ENCODE peak calls at places on chromosomes 6 and 20, in four cellular contexts. E is astrocyte, J is hepatocyte, O is OCI-LY7. L is an unnamed sample.

GRCh38 chr20:62723351-62723750 is 14.7 kb downstream of the NTSR1 start:
- DNase-seq in E (peak; percentile 61), J (no peak), O (no peak), L (no peak)

GRCh38 chr6:156174026-156174880 is 602.9 kb upstream of the ARID1B start:
- DNase-seq in J (no peak), E (no peak), O (no peak), L (peak; percentile 40)

GRCh38 chr6:87436435-87436834 is 28.7 kb downstream of the CFAP206 start:
- DNase-seq in J (peak; percentile 84), O (peak; percentile 72), E (peak; percentile 53), L (peak; percentile 25)

GRCh38 chr6:148193063-148193680 is 149.5 kb upstream of the SASH1 start:
- DNase-seq in J (no peak), O (no peak), E (peak; percentile 78), L (peak; percentile 93)

GRCh38 chr6:34673079-34673478 is 23.5 kb downstream of the ILRUN start:
- DNase-seq in J (no peak), O (peak; percentile 56), E (no peak), L (no peak)

GRCh38 chr20:20752712-20753111 is 40.3 kb upstream of the RALGAPA2 start:
- DNase-seq in E (no peak), J (no peak), O (no peak), L (no peak)

GRCh38 chr6:143253630-143254029 is 192.9 kb downstream of the AIG1 start:
- DNase-seq in J (no peak), E (no peak), O (no peak), L (no peak)

GRCh38 chr20:1877604-1878195 is 17.5 kb upstream of the SIRPA start:
- DNase-seq in E (no peak), J (no peak), O (no peak), L (no peak)

GRCh38 chr6:99032396-99032795 is 84.7 kb upstream of the FBXL4 start:
- DNase-seq in E (no peak), J (no peak), O (no peak), L (no peak)

GRCh38 chr6:116691154-116691553 is 10.1 kb downstream of the KPNA5 start:
- DNase-seq in J (no peak), E (no peak), O (no peak), L (no peak)

GRCh38 chr20:14406495-14406894 is 69.1 kb upstream of the FLRT3 start:
- DNase-seq in J (no peak), O (no peak), E (peak; percentile 44), L (peak; percentile 91)

GRCh38 chr6:14559754-14560527 is 442.4 kb downstream of the CD83 start:
- DNase-seq in J (peak; percentile 50), O (no peak), E (no peak), L (peak; percentile 17)

GRCh38 chr6:39381535-39382140 is 59.1 kb upstream of the KCNK16 start:
- DNase-seq in O (no peak), E (no peak), J (no peak), L (no peak)

GRCh38 chr6:151958332-151958731 is 150.8 kb downstream of the ESR1 start:
- DNase-seq in E (peak; percentile 48), O (no peak), J (no peak), L (peak; percentile 76)

GRCh38 chr6:43184268-43184985 is 2.4 kb downstream of the CUL9 start:
- DNase-seq in J (no peak), E (no peak), O (no peak), L (no peak)

GRCh38 chr20:61535536-61535935 is 283.5 kb downstream of the CDH4 start:
- DNase-seq in O (no peak), J (no peak), E (no peak), L (no peak)

GRCh38 chr20:51837876-51838420 is 35.6 kb upstream of the SALL4 start:
- DNase-seq in O (no peak), E (no peak), J (no peak), L (no peak)

GRCh38 chr20:19706463-19706862 is 51.6 kb upstream of the RIN2 start:
- DNase-seq in E (no peak), J (no peak), O (peak; percentile 46), L (no peak)

GRCh38 chr6:1027109-1027794 is 284.6 kb upstream of the FOXQ1 start:
- DNase-seq in J (peak; percentile 23), O (no peak), E (no peak), L (peak; percentile 39)

GRCh38 chr20:24648481-24648880 is 179.1 kb downstream of the SYNDIG1 start:
- DNase-seq in J (no peak), E (no peak), O (no peak), L (no peak)

GRCh38 chr6:139801571-139802321 is 427.3 kb upstream of the CITED2 start:
- DNase-seq in J (peak; percentile 45), O (no peak), E (peak; percentile 14), L (peak; percentile 14)

GRCh38 chr6:122829456-122829855 is 40.4 kb downstream of the SMPDL3A start:
- DNase-seq in O (no peak), J (no peak), E (no peak), L (no peak)

GRCh38 chr6:90484903-90485302 is 102.0 kb downstream of the MAP3K7 start:
- DNase-seq in J (no peak), E (no peak), O (no peak), L (no peak)

GRCh38 chr6:129472239-129472638 is 237.7 kb downstream of the ARHGAP18 start:
- DNase-seq in E (no peak), O (no peak), J (no peak), L (no peak)

GRCh38 chr6:20377623-20378265 is 23.9 kb upstream of the E2F3 start:
- DNase-seq in J (no peak), E (peak; percentile 86), O (peak; percentile 17), L (peak; percentile 36)

GRCh38 chr6:56104591-56104990 is 142.8 kb downstream of the COL21A1 start:
- DNase-seq in O (no peak), E (no peak), J (no peak), L (no peak)

GRCh38 chr20:16573011-16573965 is at the start of gene KIF16B:
- DNase-seq in J (peak; percentile 96), E (peak; percentile 75), O (peak; percentile 88), L (peak; percentile 73)

GRCh38 chr20:63056236-63057132 is 49.7 kb upstream of the BHLHE23 start:
- DNase-seq in J (peak; percentile 43), O (peak; percentile 20), E (no peak), L (no peak)

GRCh38 chr20:50270569-50270968 is 79.9 kb downstream of the CEBPB start:
- DNase-seq in J (no peak), E (no peak), O (no peak), L (no peak)

GRCh38 chr20:50269111-50270033 is 78.7 kb downstream of the CEBPB start:
- DNase-seq in O (no peak), J (no peak), E (no peak), L (no peak)

GRCh38 chr20:50271201-50271600 is 80.6 kb downstream of the CEBPB start:
- DNase-seq in O (no peak), E (no peak), J (no peak), L (no peak)

GRCh38 chr20:50271674-50272412 is 81.2 kb downstream of the CEBPB start:
- DNase-seq in O (no peak), J (no peak), E (no peak), L (no peak)

GRCh38 chr20:50270034-50270395 is 79.4 kb downstream of the CEBPB start:
- DNase-seq in O (no peak), E (no peak), J (no peak), L (no peak)
- H3K4me1 ChIP-seq in O (no peaks in the 10 kb centered on the region), E (no peaks in the 10 kb centered on the region), J (peaks cover 6% of the 10 kb centered on the region), L (peaks cover 7% of the 10 kb centered on the region)

DNA sequence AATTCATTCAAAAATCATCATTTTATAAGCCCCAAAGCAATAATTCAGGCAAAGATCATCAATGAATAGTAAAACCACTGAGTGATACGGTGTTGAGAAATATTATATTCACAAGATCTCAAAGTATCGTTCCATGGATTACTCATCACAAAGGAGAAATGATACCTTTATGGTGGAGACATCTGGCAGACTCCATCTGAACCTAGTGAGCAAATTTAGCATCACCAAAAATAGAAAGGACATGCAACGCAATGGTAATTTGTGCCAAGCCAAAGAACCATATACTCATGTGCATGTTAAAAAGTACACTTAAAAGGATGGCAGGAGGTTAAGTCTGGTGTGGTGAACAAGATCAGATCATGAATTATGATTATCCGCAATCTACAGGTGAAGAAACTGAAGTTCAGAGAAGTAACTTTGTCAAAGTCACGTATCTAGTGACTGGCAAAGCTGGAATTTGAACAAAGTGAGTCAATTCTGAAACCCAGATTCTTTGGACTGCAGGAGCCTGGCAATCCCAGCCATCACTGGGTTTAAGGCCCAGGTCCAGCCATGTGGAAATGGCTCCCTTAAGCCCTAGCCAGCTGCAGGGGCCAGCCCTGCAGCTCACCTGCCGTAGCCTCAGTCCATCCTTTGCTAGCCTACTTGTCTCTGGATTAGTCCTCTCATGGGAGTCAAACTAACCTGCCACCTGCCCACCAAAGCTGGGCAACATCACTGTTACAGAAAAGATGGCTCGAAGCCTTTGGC is 68.3 kb downstream of the PDE10A start:
- DNase-seq in E (no peak), J (no peak), O (no peak), L (no peak)
- H3K4me1 ChIP-seq in E (no peaks in the 10 kb centered on the region), J (no peaks in the 10 kb centered on the region), O (no peaks in the 10 kb centered on the region), L (no peaks in the 10 kb centered on the region)

DNA sequence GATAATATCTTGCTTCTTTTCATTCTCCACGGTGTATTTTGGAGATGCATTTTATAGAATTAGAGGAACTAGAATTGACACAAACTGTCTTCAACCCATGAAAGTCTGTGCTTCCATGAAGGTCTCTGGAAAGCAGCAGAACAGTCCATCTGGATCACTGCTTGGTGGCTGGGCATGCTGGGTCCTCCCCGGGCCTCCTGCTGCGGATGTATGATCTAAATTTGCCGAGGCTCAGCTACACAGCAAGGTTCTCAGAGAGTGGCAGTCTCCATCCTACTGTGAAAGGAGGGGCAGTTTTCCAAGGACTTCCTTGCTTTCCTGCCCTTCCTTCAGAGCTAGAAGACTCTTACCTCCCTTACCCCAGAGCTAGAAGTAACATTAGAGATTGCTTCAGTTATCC is 15.1 kb downstream of the PKIG start:
- DNase-seq in O (no peak), J (no peak), E (no peak), L (no peak)
- H3K4me1 ChIP-seq in O (peaks cover 73% of the 10 kb centered on the region), J (peaks cover 16% of the 10 kb centered on the region), E (peaks cover 21% of the 10 kb centered on the region), L (peaks cover 5% of the 10 kb centered on the region)

DNA sequence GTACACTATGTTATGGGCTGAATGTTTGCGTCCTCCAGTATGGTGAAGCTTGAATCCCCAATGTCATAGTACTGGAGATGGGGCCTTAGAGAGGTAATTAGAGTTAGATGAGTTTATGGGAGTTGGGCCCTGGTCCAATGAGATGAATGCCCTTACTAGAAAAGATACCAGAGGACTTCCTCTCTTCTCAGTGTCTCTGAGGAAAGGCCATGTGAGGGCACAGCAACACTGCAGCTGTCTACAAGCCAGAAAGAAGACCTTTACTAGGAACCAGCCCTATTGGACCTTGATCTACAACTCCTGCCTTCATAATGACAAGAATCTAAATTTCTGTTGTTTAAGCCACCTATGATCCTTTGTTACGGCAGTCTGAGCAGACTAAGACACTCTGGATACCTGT is 31.4 kb upstream of the AKAP7 start:
- DNase-seq in J (no peak), E (no peak), O (no peak), L (no peak)
- H3K4me1 ChIP-seq in J (peaks cover 4% of the 10 kb centered on the region), E (peaks cover 23% of the 10 kb centered on the region), O (peaks cover 13% of the 10 kb centered on the region), L (peaks cover 10% of the 10 kb centered on the region)

GRCh38 chr20:58129736-58130135 is 98.7 kb downstream of the ANKRD60 start:
- DNase-seq in J (no peak), E (no peak), O (no peak), L (no peak)
- H3K4me1 ChIP-seq in J (peaks cover 32% of the 10 kb centered on the region), E (peaks cover 50% of the 10 kb centered on the region), O (no peaks in the 10 kb centered on the region), L (peaks cover 22% of the 10 kb centered on the region)

GRCh38 chr6:27812078-27812804 is 100.0 kb downstream of the OR2B2 start:
- DNase-seq in J (no peak), O (peak; percentile 62), E (no peak), L (no peak)
- H3K4me1 ChIP-seq in J (peaks cover 12% of the 10 kb centered on the region), O (peaks cover 62% of the 10 kb centered on the region), E (peaks cover 17% of the 10 kb centered on the region), L (no peaks in the 10 kb centered on the region)

L was measured in foreskin keratinocyte.